ENCODE peak calls at places on chromosomes 11 and 22, in nine cellular contexts. S, R, A, X, Q, O, P, J and K are unnamed samples.
A peak's percentile ranks its signal among the peaks of the same experiment; 100 is the strongest.

GRCh38 chr11:67289651-67290479 is 762 bp downstream of the ANKRD13D start:
- DNase-seq in A (no peak), R (no peak), O (no peak), X (no peak), P (peak; percentile 63), Q (no peak), J (no peak), S (no peak), K (no peak)

GRCh38 chr11:36222755-36223635 is 66.2 kb downstream of the COMMD9 start:
- DNase-seq in Q (no peak), R (no peak), S (no peak), J (no peak), O (no peak), X (no peak), A (peak; percentile 38), P (peak; percentile 44), K (no peak)

GRCh38 chr11:99343117-99343516 is 322.4 kb downstream of the CNTN5 start:
- DNase-seq in Q (no peak), S (no peak), A (no peak), R (no peak), J (no peak), O (no peak), P (no peak), X (no peak), K (no peak)

GRCh38 chr11:75508051-75508561 is 17.6 kb downstream of the GDPD5 start:
- DNase-seq in A (no peak), Q (peak; percentile 79), J (peak; percentile 44), X (no peak), P (no peak), O (no peak), S (no peak), R (no peak), K (no peak)

GRCh38 chr11:121643530-121644512 is 191.1 kb upstream of the SORL1-AS1 start:
- DNase-seq in J (no peak), S (peak; percentile 58), A (no peak), O (no peak), Q (no peak), X (no peak), P (no peak), R (no peak), K (no peak)

GRCh38 chr22:27419473-27419872 is 382.1 kb downstream of the MN1 start:
- DNase-seq in P (no peak), S (no peak), J (no peak), O (no peak), A (peak; percentile 21), R (no peak), X (no peak), Q (no peak), K (no peak)

GRCh38 chr11:34214961-34215805 is 109.8 kb downstream of the NAT10 start:
- DNase-seq in S (no peak), P (no peak), J (peak; percentile 37), O (no peak), Q (peak; percentile 63), R (no peak), X (no peak), A (peak; percentile 78), K (no peak)

GRCh38 chr22:42932857-42933782 is 76.0 kb upstream of the ARFGAP3 start:
- DNase-seq in Q (peak; percentile 73), P (peak; percentile 73), R (no peak), J (no peak), A (peak; percentile 28), O (no peak), S (no peak), X (no peak), K (no peak)

GRCh38 chr11:119990306-119991021 is 147.4 kb downstream of the TRIM29 start:
- DNase-seq in O (no peak), P (no peak), A (no peak), J (no peak), Q (no peak), R (no peak), X (no peak), S (no peak), K (no peak)

GRCh38 chr11:102591160-102591718 is 33.9 kb downstream of the MMP20 start:
- DNase-seq in A (no peak), R (no peak), S (no peak), X (no peak), J (no peak), O (no peak), P (no peak), Q (no peak), K (no peak)

GRCh38 chr11:117654281-117654680 is 142.7 kb downstream of the DSCAML1 start:
- DNase-seq in S (no peak), P (no peak), X (no peak), J (no peak), O (no peak), R (no peak), A (no peak), Q (no peak), K (no peak)

GRCh38 chr11:11798586-11799438 is 43.0 kb upstream of the USP47 start:
- DNase-seq in Q (peak; percentile 95), X (peak; percentile 60), R (peak; percentile 74), P (peak; percentile 74), S (no peak), O (no peak), A (peak; percentile 78), J (peak; percentile 77), K (peak; percentile 71)

GRCh38 chr11:134485316-134485715 is 73.3 kb upstream of the B3GAT1 start:
- DNase-seq in Q (no peak), X (no peak), S (peak; percentile 11), A (no peak), O (no peak), P (no peak), R (no peak), J (no peak), K (no peak)

GRCh38 chr11:124834526-124835190 is 30.6 kb upstream of the ROBO3 start:
- DNase-seq in S (no peak), R (no peak), X (no peak), P (no peak), J (no peak), O (no peak), Q (no peak), A (no peak), K (no peak)

GRCh38 chr22:36015155-36015805 is 13.3 kb downstream of the RBFOX2 start:
- DNase-seq in X (no peak), J (no peak), S (no peak), A (no peak), O (no peak), P (no peak), Q (no peak), R (no peak), K (no peak)

GRCh38 chr22:36010913-36011312 is 17.7 kb downstream of the RBFOX2 start:
- DNase-seq in O (no peak), X (no peak), J (no peak), S (no peak), A (peak; percentile 92), P (no peak), R (no peak), Q (no peak), K (no peak)

GRCh38 chr22:36014539-36015072 is 14.0 kb downstream of the RBFOX2 start:
- DNase-seq in J (no peak), S (no peak), Q (no peak), R (no peak), A (no peak), O (no peak), X (no peak), P (no peak), K (no peak)

GRCh38 chr22:36010090-36010489 is 18.5 kb downstream of the RBFOX2 start:
- DNase-seq in S (peak; percentile 67), Q (no peak), A (no peak), O (peak; percentile 15), R (no peak), P (no peak), J (no peak), X (no peak), K (no peak)

GRCh38 chr22:36012332-36012731 is 16.3 kb downstream of the RBFOX2 start:
- DNase-seq in A (peak; percentile 32), P (no peak), J (no peak), X (no peak), Q (no peak), R (no peak), O (no peak), S (no peak), K (no peak)
- H3K27me3 ChIP-seq in A (no peaks in the 10 kb centered on the region), P (no peaks in the 10 kb centered on the region), J (no peaks in the 10 kb centered on the region), X (no peaks in the 10 kb centered on the region), Q (no peaks in the 10 kb centered on the region), R (no peaks in the 10 kb centered on the region), O (no peaks in the 10 kb centered on the region), S (no peaks in the 10 kb centered on the region), K (no peaks in the 10 kb centered on the region)

DNA sequence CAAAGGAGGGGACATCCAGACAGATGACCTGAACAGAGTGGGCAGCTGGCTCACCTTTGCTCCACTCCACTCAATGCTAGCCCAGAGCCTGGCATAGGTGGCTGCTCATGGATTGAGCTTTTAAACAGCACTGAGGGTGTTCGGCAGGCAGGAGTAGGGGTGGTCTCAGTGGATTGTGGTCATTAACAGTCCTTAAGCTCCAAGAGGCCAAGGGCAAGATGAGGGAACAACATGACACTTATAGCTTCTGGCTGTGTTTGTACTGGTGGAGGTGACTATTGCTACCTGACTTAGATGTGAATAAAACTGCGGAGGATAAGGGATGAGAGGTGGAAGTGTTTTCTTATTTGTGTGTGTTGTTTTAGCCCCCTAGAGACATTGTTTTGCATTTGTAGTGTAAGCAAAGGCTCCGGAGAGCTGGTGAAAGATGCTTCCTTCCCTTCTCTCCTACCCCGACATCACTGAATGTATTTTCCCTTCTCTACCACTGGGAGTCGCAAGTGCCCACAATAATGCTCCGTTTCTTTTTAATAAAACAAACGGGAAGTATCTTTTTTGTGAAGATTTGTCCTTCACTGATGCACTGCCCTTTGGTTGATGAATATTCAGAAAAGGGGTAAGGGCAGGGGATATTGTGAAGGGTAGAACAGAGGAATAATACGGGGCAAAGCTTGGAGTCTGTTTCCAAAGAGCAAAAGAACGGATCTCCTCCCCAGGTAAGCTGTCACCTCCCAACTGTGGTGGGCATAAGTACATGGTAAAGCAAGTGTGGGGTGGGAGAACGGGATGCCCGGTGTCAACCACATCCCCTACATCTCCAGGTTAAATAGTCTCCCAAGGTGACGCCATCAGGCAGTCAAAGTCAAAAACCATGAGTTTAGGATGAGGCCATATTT is 27.5 kb upstream of the MTNR1B start:
- DNase-seq in R (no peak), O (no peak), Q (no peak), S (no peak), J (no peak), X (peak; percentile 23), A (peak; percentile 50), P (no peak), K (no peak)
- TF ChIP-seq CTCF in R (no peak), O (peak; percentile 72), Q (peak; percentile 28), S (peak; percentile 85), J (peak; percentile 53), X (peak; percentile 72), A (peak; percentile 88), P (peak; percentile 60), K (peak; percentile 54)

DNA sequence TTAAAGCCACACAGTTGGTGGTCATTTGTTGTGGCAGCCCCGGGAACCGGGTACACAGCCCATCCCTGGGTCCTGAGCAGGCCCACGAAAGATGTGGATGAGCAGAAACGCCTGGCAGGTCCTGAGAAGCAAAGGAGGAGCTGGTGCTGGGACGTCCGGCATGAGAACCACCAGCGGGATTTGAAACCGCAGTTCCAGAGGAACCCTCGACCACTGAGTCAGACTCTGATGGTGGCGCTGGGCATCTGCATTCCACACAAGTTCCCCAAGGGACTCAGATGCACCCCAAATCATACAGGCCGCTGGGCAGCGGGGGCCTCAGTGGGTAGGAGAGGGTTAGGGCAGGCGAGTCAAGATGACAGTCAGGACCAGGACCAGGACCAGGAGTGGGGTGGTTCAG is 363.0 kb downstream of the SHANK2 start:
- DNase-seq in X (no peak), Q (no peak), R (no peak), O (no peak), J (no peak), S (no peak), A (no peak), P (no peak), K (no peak)
- H3K27me3 ChIP-seq in X (no peaks in the 10 kb centered on the region), Q (no peaks in the 10 kb centered on the region), R (no peaks in the 10 kb centered on the region), O (no peaks in the 10 kb centered on the region), J (no peaks in the 10 kb centered on the region), S (no peaks in the 10 kb centered on the region), A (no peaks in the 10 kb centered on the region), P (no peaks in the 10 kb centered on the region), K (peaks cover 11% of the 10 kb centered on the region)

GRCh38 chr11:47361419-47361818 is 8.9 kb upstream of the MYBPC3 start:
- DNase-seq in A (no peak), O (no peak), R (no peak), Q (no peak), J (no peak), S (no peak), P (no peak), X (no peak), K (no peak)
- TF ChIP-seq CTCF in A (no peak), O (peak; percentile 1), R (no peak), Q (no peak), J (no peak), S (no peak), P (no peak), X (peak; percentile 40), K (no peak)